ENCODE peak calls at places on chromosomes 4 and X, in four cellular contexts. L is IMR-90, M is endothelial cell of umbilical vein, O is GM12878. T is an unnamed sample.

GRCh38 chrX:115378471-115378870 is 89.0 kb downstream of the LUZP4 start:
- DNase-seq in L (peak; percentile 48), M (peak; percentile 23), O (no peak), T (no peak)

GRCh38 chr4:122621010-122621616 is at the start of gene IL21:
- DNase-seq in L (no peak), M (no peak), O (no peak), T (no peak)

GRCh38 chr4:167614866-167615265 is 380.6 kb upstream of the SPOCK3 start:
- DNase-seq in L (no peak), M (no peak), O (no peak), T (no peak)

GRCh38 chr4:97645437-97645836 is 497.8 kb downstream of the STPG2 start:
- DNase-seq in L (no peak), M (no peak), O (no peak), T (no peak)

GRCh38 chr4:115657991-115658390 is 544.6 kb upstream of the NDST4 start:
- DNase-seq in L (no peak), M (no peak), O (no peak), T (no peak)

GRCh38 chr4:8314691-8315255 is 45.2 kb downstream of the HTRA3 start:
- DNase-seq in L (no peak), M (no peak), O (no peak), T (no peak)

GRCh38 chr4:24330198-24330972 is 254.0 kb downstream of the DHX15 start:
- DNase-seq in L (no peak), M (no peak), O (no peak), T (no peak)

GRCh38 chr4:184463158-184463557 is 11.2 kb downstream of the IRF2 start:
- DNase-seq in L (no peak), M (no peak), O (no peak), T (no peak)

GRCh38 chr4:164239976-164240375 is 514.0 kb upstream of the SMIM31 start:
- DNase-seq in L (no peak), M (no peak), O (no peak), T (no peak)

GRCh38 chrX:116198810-116199209 is 28.3 kb downstream of the AGTR2 start:
- DNase-seq in L (no peak), M (no peak), O (no peak), T (no peak)

GRCh38 chr4:6608758-6609414 is 31.6 kb upstream of the MRFAP1 start:
- DNase-seq in L (no peak), M (no peak), O (no peak), T (no peak)

GRCh38 chr4:53189011-53189410 is 176.8 kb downstream of the SCFD2 start:
- DNase-seq in L (peak; percentile 73), M (no peak), O (no peak), T (no peak)

GRCh38 chrX:136185409-136186022 is 38.2 kb downstream of the FHL1 start:
- DNase-seq in L (peak; percentile 47), M (peak; percentile 66), O (no peak), T (no peak)

GRCh38 chrX:9844936-9845573 is 58.8 kb downstream of the SHROOM2 start:
- DNase-seq in L (no peak), M (peak; percentile 30), O (no peak), T (no peak)

GRCh38 chr4:53490965-53491622 is 100.2 kb downstream of the LNX1 start:
- DNase-seq in L (peak; percentile 93), M (peak; percentile 85), O (no peak), T (peak; percentile 45)

GRCh38 chrX:12352922-12353321 is 214.6 kb downstream of the FRMPD4 start:
- DNase-seq in L (no peak), M (no peak), O (no peak), T (no peak)

GRCh38 chr4:137065306-137065705 is 467.0 kb downstream of the PCDH18 start:
- DNase-seq in L (peak; percentile 49), M (no peak), O (no peak), T (no peak)

GRCh38 chr4:40909363-40909876 is 159.7 kb downstream of the NSUN7 start:
- DNase-seq in L (peak; percentile 82), M (peak; percentile 98), O (no peak), T (no peak)

GRCh38 chr4:186297013-186297645 is 31.1 kb downstream of the F11 start:
- DNase-seq in L (peak; percentile 70), M (peak; percentile 51), O (no peak), T (peak; percentile 53)

GRCh38 chrX:44871114-44871645 is 1.8 kb upstream of the KDM6A start:
- DNase-seq in L (no peak), M (no peak), O (no peak), T (no peak)

DNA sequence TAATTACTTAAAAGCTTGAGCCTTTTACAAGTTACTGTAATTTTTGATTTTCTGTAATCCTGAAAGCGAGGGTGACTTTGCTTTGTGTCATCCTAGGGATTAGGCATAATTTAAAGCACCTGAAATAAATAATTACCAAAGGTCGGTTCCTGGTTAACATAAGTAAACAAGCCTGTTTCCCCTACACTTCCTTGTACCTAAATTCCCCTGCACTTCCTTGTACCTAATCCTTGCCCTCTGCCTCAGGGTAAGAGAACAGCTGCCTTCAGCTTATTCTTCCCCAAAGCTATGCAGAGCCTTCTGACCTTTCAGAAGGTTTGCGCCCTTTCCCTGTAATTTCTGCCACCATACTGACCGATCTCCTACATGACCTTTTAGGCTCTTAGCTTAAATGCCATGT is 166.1 kb upstream of the PDE5A start:
- DNase-seq in L (no peak), M (no peak), O (no peak), T (no peak)
- TF ChIP-seq FOS in L (no peak), M (no peak), O (no peak), T (no peak)

GRCh38 chr4:72701987-72702819 is 133.2 kb upstream of the ADAMTS3 start:
- DNase-seq in L (peak; percentile 49), M (peak; percentile 69), O (no peak), T (peak; percentile 77)
- TF ChIP-seq FOS in L (no peak), M (no peak), O (no peak), T (no peak)

GRCh38 chr4:145842224-145842887 is 96.3 kb downstream of the ZNF827 start:
- DNase-seq in L (no peak), M (peak; percentile 76), O (no peak), T (no peak)
- TF ChIP-seq FOS in L (no peak), M (peak; percentile 93), O (no peak), T (no peak)

DNA sequence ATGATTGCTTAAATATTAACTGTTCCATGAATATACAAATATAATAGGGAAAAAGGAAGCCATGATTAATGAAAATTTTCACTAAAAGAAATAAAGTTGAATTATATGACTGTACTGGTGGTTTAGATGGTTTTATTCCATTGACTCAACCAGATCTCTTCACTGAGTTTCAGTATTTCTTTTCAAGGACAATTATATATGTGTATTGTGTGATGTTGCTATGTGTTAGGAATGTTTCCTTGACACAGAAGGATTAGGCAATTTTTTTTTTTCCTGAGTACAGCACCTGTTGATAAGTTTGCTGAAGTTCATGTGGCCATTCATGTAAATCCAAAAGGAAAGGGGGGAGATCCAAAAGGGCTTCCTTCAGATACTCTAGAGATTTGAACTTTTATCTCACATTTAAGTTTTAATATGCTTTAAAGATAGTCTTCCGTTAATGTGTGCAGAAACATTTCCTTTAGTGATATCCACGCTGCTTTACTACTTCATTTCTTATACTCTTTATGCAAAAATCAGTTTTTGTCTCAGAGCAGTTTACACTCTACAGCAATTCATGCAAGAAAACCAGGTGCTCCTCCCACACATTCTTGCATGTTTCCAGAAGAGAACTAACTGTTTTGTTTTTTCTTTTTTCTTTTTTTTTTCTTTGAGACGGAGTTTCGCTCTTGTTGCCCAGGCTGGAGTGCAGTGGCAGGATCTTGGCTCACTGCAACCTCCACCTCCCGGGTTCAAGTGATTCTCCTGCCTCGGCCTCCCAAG is 249.1 kb downstream of the RPA4 start:
- DNase-seq in L (no peak), M (no peak), O (no peak), T (no peak)
- TF ChIP-seq FOS in L (no peak), M (no peak), O (no peak), T (no peak)

DNA sequence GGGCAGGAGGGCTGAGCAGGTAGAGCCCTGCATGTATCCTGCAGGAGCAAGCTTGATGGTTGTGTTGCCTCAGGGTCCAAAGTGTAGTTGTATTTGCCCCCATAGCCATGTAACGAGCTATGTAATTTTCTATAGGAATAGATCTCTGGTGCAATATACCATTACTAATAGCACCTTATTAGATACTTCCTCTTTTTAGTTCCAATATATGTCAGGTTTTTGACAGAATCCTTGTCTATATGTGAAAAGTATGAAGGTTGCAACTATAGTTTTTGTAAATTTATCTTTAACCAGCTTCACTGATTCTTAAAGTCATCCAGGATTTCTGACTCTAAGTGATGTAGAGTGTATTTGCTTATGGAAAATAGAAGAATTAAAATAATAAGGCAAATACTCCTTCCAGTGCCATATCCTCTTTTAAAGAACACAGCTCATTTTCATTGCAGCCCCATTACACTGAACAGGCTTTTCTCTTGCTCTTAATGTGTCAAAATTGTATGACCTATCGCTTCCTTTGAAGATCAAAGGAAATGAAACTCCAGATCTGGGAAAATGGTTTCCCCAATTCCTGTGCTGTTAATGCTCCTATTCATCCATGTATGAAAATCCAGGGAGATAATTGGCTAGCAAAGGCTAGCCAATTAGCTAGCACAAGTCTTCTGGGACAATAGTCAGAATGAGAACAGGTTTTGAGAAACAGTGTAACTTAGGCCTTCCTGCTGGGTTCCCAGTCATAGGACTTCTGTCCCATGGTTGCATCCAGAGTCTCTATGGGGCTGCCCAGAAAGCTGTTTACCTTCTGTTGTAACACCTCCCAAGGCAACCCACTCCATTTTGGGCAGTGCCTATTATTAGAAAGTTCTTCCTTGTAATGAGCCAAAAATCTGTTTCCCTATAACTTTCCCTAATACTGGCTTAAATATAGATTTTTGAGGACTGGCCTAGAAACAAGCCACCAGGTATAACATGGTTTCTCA is 90.6 kb downstream of the TSPAN7 start:
- DNase-seq in L (no peak), M (no peak), O (no peak), T (no peak)
- TF ChIP-seq FOS in L (no peak), M (no peak), O (no peak), T (no peak)

GRCh38 chrX:103362504-103362903 is 6.2 kb downstream of the TCEAL9 start:
- DNase-seq in L (peak; percentile 57), M (peak; percentile 57), O (no peak), T (no peak)

GRCh38 chrX:103361798-103362197 is 5.5 kb downstream of the TCEAL9 start:
- DNase-seq in L (no peak), M (peak; percentile 2), O (no peak), T (no peak)

GRCh38 chrX:103360092-103360491 is 3.8 kb downstream of the TCEAL9 start:
- DNase-seq in L (no peak), M (peak; percentile 80), O (no peak), T (no peak)

GRCh38 chrX:103360916-103361315 is 4.6 kb downstream of the TCEAL9 start:
- DNase-seq in L (no peak), M (peak; percentile 21), O (no peak), T (no peak)

DNA sequence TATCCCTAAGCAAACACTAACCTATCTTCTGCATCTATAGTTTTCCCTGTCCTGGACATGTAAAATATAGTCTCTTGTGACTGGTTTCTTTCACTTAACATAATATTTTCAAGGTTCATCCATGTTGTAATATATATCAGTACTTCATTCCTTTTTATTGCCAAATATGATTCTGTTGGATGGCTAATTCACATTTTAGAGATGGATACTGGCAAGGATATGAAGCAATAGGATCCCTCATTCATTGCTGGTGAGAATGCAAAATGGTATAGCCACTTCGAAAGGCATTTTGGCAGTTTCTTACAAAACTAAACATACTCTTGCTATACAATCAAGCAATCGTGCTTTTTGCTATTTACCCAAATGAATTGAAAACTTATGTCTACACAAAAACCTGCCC is 6.7 kb downstream of the TCEAL9 start:
- DNase-seq in L (no peak), M (no peak), O (no peak), T (no peak)
- TF ChIP-seq FOS in L (no peak), M (no peak), O (no peak), T (no peak)

GRCh38 chr4:67712000-67712625 is 11.2 kb upstream of the UBA6 start:
- DNase-seq in L (no peak), M (no peak), O (no peak), T (no peak)
- TF ChIP-seq FOS in L (no peak), M (no peak), O (no peak), T (no peak)

T was measured in K562.